ENCODE peak calls at places on chromosomes 3 and 15, in seven cellular contexts. One of them, this sample, is unnamed.
A peak's percentile ranks its signal among the peaks of the same experiment; 100 is the strongest.

GRCh38 chr3:171878441-171879225 is 35.5 kb downstream of the TMEM212 start:
- DNase-seq in right lobe of liver: no peak
- DNase-seq in BJ: no peak
- DNase-seq in WTC11: no peak
- DNase-seq in cardiac fibroblast: peak; percentile 82
- DNase-seq in AG09309: peak; percentile 34
- DNase-seq in A549: no peak
- DNase-seq in this sample: no peak

GRCh38 chr3:54527953-54528352 is 399.9 kb downstream of the LRTM1 start:
- DNase-seq in right lobe of liver: no peak
- DNase-seq in BJ: peak; percentile 7
- DNase-seq in WTC11: no peak
- DNase-seq in cardiac fibroblast: no peak
- DNase-seq in AG09309: peak; percentile 3
- DNase-seq in A549: no peak
- DNase-seq in this sample: no peak

GRCh38 chr15:58517682-58518525 is 86.1 kb downstream of the LIPC start:
- DNase-seq in right lobe of liver: no peak
- DNase-seq in BJ: no peak
- DNase-seq in WTC11: no peak
- DNase-seq in cardiac fibroblast: no peak
- DNase-seq in AG09309: no peak
- DNase-seq in A549: no peak
- DNase-seq in this sample: peak; percentile 65

GRCh38 chr15:47975422-47975821 is 145.4 kb upstream of the SLC24A5 start:
- DNase-seq in right lobe of liver: no peak
- DNase-seq in BJ: no peak
- DNase-seq in WTC11: no peak
- DNase-seq in cardiac fibroblast: no peak
- DNase-seq in AG09309: no peak
- DNase-seq in A549: no peak
- DNase-seq in this sample: no peak

GRCh38 chr3:13539285-13539625 is 9.7 kb upstream of the FBLN2 start:
- DNase-seq in right lobe of liver: no peak
- DNase-seq in BJ: peak; percentile 65
- DNase-seq in WTC11: no peak
- DNase-seq in cardiac fibroblast: peak; percentile 33
- DNase-seq in AG09309: peak; percentile 67
- DNase-seq in A549: no peak
- DNase-seq in this sample: no peak

GRCh38 chr3:172305552-172305951 is 142.7 kb downstream of the GHSR start:
- DNase-seq in right lobe of liver: no peak
- DNase-seq in BJ: no peak
- DNase-seq in WTC11: no peak
- DNase-seq in cardiac fibroblast: peak; percentile 95
- DNase-seq in AG09309: no peak
- DNase-seq in A549: peak; percentile 13
- DNase-seq in this sample: no peak

GRCh38 chr3:36418296-36418695 is 38.0 kb downstream of the STAC start:
- DNase-seq in right lobe of liver: no peak
- DNase-seq in BJ: no peak
- DNase-seq in WTC11: no peak
- DNase-seq in cardiac fibroblast: peak; percentile 12
- DNase-seq in AG09309: no peak
- DNase-seq in A549: no peak
- DNase-seq in this sample: no peak

GRCh38 chr3:47193871-47194859 is 30.3 kb upstream of the SETD2 start:
- DNase-seq in right lobe of liver: no peak
- DNase-seq in BJ: no peak
- DNase-seq in WTC11: no peak
- DNase-seq in cardiac fibroblast: peak; percentile 59
- DNase-seq in AG09309: peak; percentile 0
- DNase-seq in A549: no peak
- DNase-seq in this sample: no peak

GRCh38 chr3:10888523-10889081 is 72.6 kb downstream of the SLC6A11 start:
- DNase-seq in right lobe of liver: no peak
- DNase-seq in BJ: no peak
- DNase-seq in WTC11: no peak
- DNase-seq in cardiac fibroblast: no peak
- DNase-seq in AG09309: no peak
- DNase-seq in A549: no peak
- DNase-seq in this sample: no peak

GRCh38 chr15:63490345-63491034 is 13.9 kb upstream of the USP3 start:
- DNase-seq in right lobe of liver: no peak
- DNase-seq in BJ: no peak
- DNase-seq in WTC11: no peak
- DNase-seq in cardiac fibroblast: no peak
- DNase-seq in AG09309: no peak
- DNase-seq in A549: no peak
- DNase-seq in this sample: no peak

GRCh38 chr3:152155246-152155645 is 113.5 kb upstream of the MBNL1 start:
- DNase-seq in right lobe of liver: no peak
- DNase-seq in BJ: no peak
- DNase-seq in WTC11: no peak
- DNase-seq in cardiac fibroblast: peak; percentile 8
- DNase-seq in AG09309: no peak
- DNase-seq in A549: no peak
- DNase-seq in this sample: no peak

GRCh38 chr3:177312491-177312890 is 115.2 kb upstream of the TBL1XR1 start:
- DNase-seq in right lobe of liver: no peak
- DNase-seq in BJ: no peak
- DNase-seq in WTC11: no peak
- DNase-seq in cardiac fibroblast: no peak
- DNase-seq in AG09309: no peak
- DNase-seq in A549: no peak
- DNase-seq in this sample: no peak

GRCh38 chr3:165617134-165617533 is 220.1 kb downstream of the BCHE start:
- DNase-seq in right lobe of liver: no peak
- DNase-seq in BJ: no peak
- DNase-seq in WTC11: no peak
- DNase-seq in cardiac fibroblast: no peak
- DNase-seq in AG09309: no peak
- DNase-seq in A549: no peak
- DNase-seq in this sample: no peak

GRCh38 chr3:193905993-193906396 is 230.0 kb upstream of the HES1 start:
- DNase-seq in right lobe of liver: no peak
- DNase-seq in BJ: no peak
- DNase-seq in WTC11: no peak
- DNase-seq in cardiac fibroblast: no peak
- DNase-seq in AG09309: no peak
- DNase-seq in A549: no peak
- DNase-seq in this sample: no peak

GRCh38 chr3:46711305-46711704 is 6.4 kb downstream of the PRSS50 start:
- DNase-seq in right lobe of liver: no peak
- DNase-seq in BJ: no peak
- DNase-seq in WTC11: peak; percentile 1
- DNase-seq in cardiac fibroblast: no peak
- DNase-seq in AG09309: no peak
- DNase-seq in A549: no peak
- DNase-seq in this sample: no peak

GRCh38 chr15:66293419-66294156 is at the start of gene DIS3L:
- DNase-seq in right lobe of liver: peak; percentile 68
- DNase-seq in BJ: no peak
- DNase-seq in WTC11: peak; percentile 62
- DNase-seq in cardiac fibroblast: peak; percentile 30
- DNase-seq in AG09309: no peak
- DNase-seq in A549: peak; percentile 81
- DNase-seq in this sample: peak; percentile 91

GRCh38 chr3:197417451-197417850 is 119.0 kb upstream of the DLG1 start:
- DNase-seq in right lobe of liver: no peak
- DNase-seq in BJ: no peak
- DNase-seq in WTC11: no peak
- DNase-seq in cardiac fibroblast: peak; percentile 55
- DNase-seq in AG09309: peak; percentile 34
- DNase-seq in A549: no peak
- DNase-seq in this sample: no peak

GRCh38 chr15:48433226-48433886 is 102.1 kb downstream of the DUT start:
- DNase-seq in right lobe of liver: no peak
- DNase-seq in BJ: no peak
- DNase-seq in WTC11: no peak
- DNase-seq in cardiac fibroblast: peak; percentile 64
- DNase-seq in AG09309: no peak
- DNase-seq in A549: no peak
- DNase-seq in this sample: peak; percentile 13

GRCh38 chr3:49872801-49873281 is 3.1 kb upstream of the CAMKV start:
- DNase-seq in right lobe of liver: no peak
- DNase-seq in BJ: no peak
- DNase-seq in WTC11: no peak
- DNase-seq in cardiac fibroblast: no peak
- DNase-seq in AG09309: no peak
- DNase-seq in A549: no peak
- DNase-seq in this sample: no peak

GRCh38 chr3:16523778-16524177 is 10.3 kb upstream of the RFTN1 start:
- DNase-seq in right lobe of liver: no peak
- DNase-seq in BJ: no peak
- DNase-seq in WTC11: no peak
- DNase-seq in cardiac fibroblast: peak; percentile 53
- DNase-seq in AG09309: no peak
- DNase-seq in A549: no peak
- DNase-seq in this sample: no peak

GRCh38 chr15:35168464-35168863 is 83.4 kb upstream of the NANOGP8 start:
- DNase-seq in right lobe of liver: no peak
- DNase-seq in BJ: peak; percentile 17
- DNase-seq in WTC11: no peak
- DNase-seq in cardiac fibroblast: peak; percentile 80
- DNase-seq in AG09309: peak; percentile 5
- DNase-seq in A549: no peak
- DNase-seq in this sample: no peak

GRCh38 chr3:72446406-72447058 is 401.7 kb downstream of the SHQ1 start:
- DNase-seq in right lobe of liver: no peak
- DNase-seq in BJ: no peak
- DNase-seq in WTC11: no peak
- DNase-seq in cardiac fibroblast: peak; percentile 43
- DNase-seq in AG09309: no peak
- DNase-seq in A549: no peak
- DNase-seq in this sample: no peak
- TF ChIP-seq CTCF in right lobe of liver: no peak
- TF ChIP-seq CTCF in BJ: no peak
- TF ChIP-seq CTCF in WTC11: no peak
- TF ChIP-seq CTCF in cardiac fibroblast: no peak
- TF ChIP-seq CTCF in AG09309: no peak
- TF ChIP-seq CTCF in A549: no peak
- TF ChIP-seq CTCF in this sample: peak; percentile 16

GRCh38 chr3:112873632-112874031 is 27.0 kb upstream of the CD200R1L start:
- DNase-seq in right lobe of liver: no peak
- DNase-seq in BJ: no peak
- DNase-seq in WTC11: no peak
- DNase-seq in cardiac fibroblast: no peak
- DNase-seq in AG09309: no peak
- DNase-seq in A549: no peak
- DNase-seq in this sample: peak; percentile 16
- TF ChIP-seq CTCF in right lobe of liver: no peak
- TF ChIP-seq CTCF in BJ: no peak
- TF ChIP-seq CTCF in WTC11: no peak
- TF ChIP-seq CTCF in cardiac fibroblast: no peak
- TF ChIP-seq CTCF in AG09309: no peak
- TF ChIP-seq CTCF in A549: no peak
- TF ChIP-seq CTCF in this sample: no peak

GRCh38 chr15:72783563-72784232 is at the start of gene ADPGK:
- DNase-seq in right lobe of liver: peak; percentile 91
- DNase-seq in BJ: peak; percentile 28
- DNase-seq in WTC11: peak; percentile 88
- DNase-seq in cardiac fibroblast: peak; percentile 91
- DNase-seq in AG09309: peak; percentile 66
- DNase-seq in A549: peak; percentile 95
- DNase-seq in this sample: peak; percentile 98
- TF ChIP-seq CTCF in right lobe of liver: no peak
- TF ChIP-seq CTCF in BJ: no peak
- TF ChIP-seq CTCF in WTC11: no peak
- TF ChIP-seq CTCF in cardiac fibroblast: no peak
- TF ChIP-seq CTCF in AG09309: no peak
- TF ChIP-seq CTCF in A549: no peak
- TF ChIP-seq CTCF in this sample: no peak

GRCh38 chr3:138328341-138328740 is 1.3 kb downstream of the NME9 start:
- DNase-seq in right lobe of liver: no peak
- DNase-seq in BJ: no peak
- DNase-seq in WTC11: no peak
- DNase-seq in cardiac fibroblast: peak; percentile 52
- DNase-seq in AG09309: no peak
- DNase-seq in A549: no peak
- DNase-seq in this sample: no peak
- TF ChIP-seq CTCF in right lobe of liver: no peak
- TF ChIP-seq CTCF in BJ: peak; percentile 34
- TF ChIP-seq CTCF in WTC11: no peak
- TF ChIP-seq CTCF in cardiac fibroblast: peak; percentile 6
- TF ChIP-seq CTCF in AG09309: peak; percentile 26
- TF ChIP-seq CTCF in A549: peak; percentile 19
- TF ChIP-seq CTCF in this sample: no peak

GRCh38 chr3:64909011-64909410 is 221.2 kb upstream of the ADAMTS9 start:
- DNase-seq in right lobe of liver: no peak
- DNase-seq in BJ: no peak
- DNase-seq in WTC11: no peak
- DNase-seq in cardiac fibroblast: no peak
- DNase-seq in AG09309: no peak
- DNase-seq in A549: no peak
- DNase-seq in this sample: no peak

GRCh38 chr3:64908292-64908691 is 220.5 kb upstream of the ADAMTS9 start:
- DNase-seq in right lobe of liver: no peak
- DNase-seq in BJ: no peak
- DNase-seq in WTC11: no peak
- DNase-seq in cardiac fibroblast: peak; percentile 51
- DNase-seq in AG09309: no peak
- DNase-seq in A549: no peak
- DNase-seq in this sample: no peak

GRCh38 chr3:64909757-64910475 is 222.1 kb upstream of the ADAMTS9 start:
- DNase-seq in right lobe of liver: no peak
- DNase-seq in BJ: no peak
- DNase-seq in WTC11: no peak
- DNase-seq in cardiac fibroblast: no peak
- DNase-seq in AG09309: no peak
- DNase-seq in A549: no peak
- DNase-seq in this sample: no peak

GRCh38 chr3:64913515-64913914 is 225.7 kb upstream of the ADAMTS9 start:
- DNase-seq in right lobe of liver: no peak
- DNase-seq in BJ: no peak
- DNase-seq in WTC11: no peak
- DNase-seq in cardiac fibroblast: no peak
- DNase-seq in AG09309: no peak
- DNase-seq in A549: no peak
- DNase-seq in this sample: no peak

DNA sequence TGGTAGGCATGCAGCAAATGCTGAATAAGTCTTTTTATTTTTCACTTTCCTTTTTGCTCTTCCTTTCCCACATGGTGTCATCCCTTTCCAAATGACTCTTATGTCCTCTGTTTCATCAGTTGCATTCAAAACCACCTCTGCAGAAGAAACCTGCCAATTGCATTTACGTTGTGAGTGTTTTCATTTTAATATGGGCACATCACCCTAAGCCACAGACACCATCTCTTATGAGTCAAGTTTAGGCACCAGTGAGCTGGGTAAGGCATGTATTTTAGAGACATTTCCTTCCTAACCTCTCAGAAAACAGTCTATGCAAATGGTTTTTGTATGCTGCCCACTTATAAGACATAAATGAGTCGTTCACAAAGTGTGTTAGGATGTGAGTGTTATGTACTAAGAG is 223.3 kb upstream of the ADAMTS9 start:
- DNase-seq in right lobe of liver: no peak
- DNase-seq in BJ: no peak
- DNase-seq in WTC11: no peak
- DNase-seq in cardiac fibroblast: no peak
- DNase-seq in AG09309: no peak
- DNase-seq in A549: no peak
- DNase-seq in this sample: no peak
- TF ChIP-seq CTCF in right lobe of liver: no peak
- TF ChIP-seq CTCF in BJ: no peak
- TF ChIP-seq CTCF in WTC11: no peak
- TF ChIP-seq CTCF in cardiac fibroblast: no peak
- TF ChIP-seq CTCF in AG09309: no peak
- TF ChIP-seq CTCF in A549: no peak
- TF ChIP-seq CTCF in this sample: no peak

GRCh38 chr3:8755564-8756237 is 13.7 kb downstream of the OXTR start:
- DNase-seq in right lobe of liver: no peak
- DNase-seq in BJ: no peak
- DNase-seq in WTC11: no peak
- DNase-seq in cardiac fibroblast: peak; percentile 41
- DNase-seq in AG09309: no peak
- DNase-seq in A549: peak; percentile 47
- DNase-seq in this sample: no peak
- TF ChIP-seq CTCF in right lobe of liver: no peak
- TF ChIP-seq CTCF in BJ: peak; percentile 47
- TF ChIP-seq CTCF in WTC11: peak; percentile 14
- TF ChIP-seq CTCF in cardiac fibroblast: peak; percentile 46
- TF ChIP-seq CTCF in AG09309: peak; percentile 50
- TF ChIP-seq CTCF in A549: peak; percentile 30
- TF ChIP-seq CTCF in this sample: no peak

This sample was measured in GM20000.